ENCODE peak calls at places on chromosomes 16 and 17, in ten cellular contexts. M, G, L, Z, O, J, C, T, P and D are unnamed samples.

GRCh38 chr17:55487727-55488436 is 23.4 kb downstream of the SMIM36 start:
- DNase-seq in C (no peak), P (peak), J (no peak), T (no peak), O (peak), G (no peak), L (no peak), Z (no peak), M (peak), D (no peak)

GRCh38 chr17:71084838-71085237 is 915.5 kb downstream of the KCNJ2 start:
- DNase-seq in L (no peak), G (no peak), T (no peak), J (no peak), O (no peak), C (no peak), M (no peak), Z (no peak), P (no peak), D (no peak)

GRCh38 chr16:88424536-88425230 is 28.4 kb upstream of the ZFPM1 start:
- DNase-seq in G (no peak), T (no peak), C (no peak), O (peak), J (no peak), M (no peak), Z (no peak), L (peak), P (peak), D (no peak)

GRCh38 chr17:29659155-29659554 is 36.4 kb upstream of the CORO6 start:
- DNase-seq in Z (no peak), C (no peak), L (no peak), G (no peak), J (no peak), P (no peak), M (no peak), O (no peak), T (no peak), D (no peak)

GRCh38 chr16:4136229-4136813 is 20.1 kb upstream of the ADCY9 start:
- DNase-seq in T (no peak), C (no peak), M (no peak), J (no peak), L (peak), Z (no peak), G (no peak), P (no peak), O (no peak), D (no peak)

GRCh38 chr17:73091770-73092517 is 544 bp downstream of the SLC39A11 start:
- DNase-seq in P (no peak), G (no peak), M (peak), J (peak), O (peak), C (no peak), T (peak), Z (peak), L (peak), D (no peak)

GRCh38 chr16:75456971-75457370 is 7.5 kb downstream of the TMEM170A start:
- DNase-seq in T (no peak), J (no peak), O (no peak), C (no peak), L (no peak), G (no peak), P (no peak), M (no peak), Z (no peak), D (no peak)

GRCh38 chr17:9242983-9243382 is 221.7 kb downstream of the NTN1 start:
- DNase-seq in M (no peak), J (no peak), Z (no peak), P (no peak), T (no peak), L (no peak), C (no peak), G (no peak), O (no peak), D (no peak)

GRCh38 chr17:9432867-9433495 is 142.6 kb downstream of the STX8 start:
- DNase-seq in J (no peak), L (no peak), M (no peak), Z (no peak), C (no peak), P (peak), G (no peak), T (no peak), O (no peak), D (no peak)

GRCh38 chr16:80294172-80294571 is 246.6 kb upstream of the DYNLRB2 start:
- DNase-seq in O (no peak), T (no peak), P (no peak), L (no peak), J (no peak), Z (no peak), C (no peak), G (no peak), M (no peak), D (no peak)

GRCh38 chr16:53034306-53034705 is 18.4 kb downstream of the CHD9NB start:
- DNase-seq in M (no peak), L (no peak), P (peak), J (no peak), T (no peak), G (no peak), Z (no peak), O (no peak), C (no peak), D (no peak)

GRCh38 chr16:2520784-2521577 is 810 bp downstream of the AMDHD2 start:
- DNase-seq in M (no peak), T (no peak), O (no peak), C (peak), G (no peak), J (no peak), L (no peak), Z (peak), P (peak), D (peak)

GRCh38 chr16:86924537-86924936 is 346.2 kb downstream of the FOXL1 start:
- DNase-seq in P (no peak), G (no peak), T (no peak), M (peak), C (no peak), L (no peak), O (peak), Z (no peak), J (no peak), D (no peak)

GRCh38 chr17:80428796-80429195 is 13.8 kb downstream of the ENDOV start:
- DNase-seq in T (no peak), L (no peak), M (no peak), G (no peak), C (no peak), J (no peak), O (no peak), Z (no peak), P (no peak), D (no peak)

GRCh38 chr16:72995151-72995881 is 52.6 kb downstream of the ZFHX3 start:
- DNase-seq in Z (no peak), P (no peak), M (no peak), G (no peak), T (peak), L (no peak), J (peak), O (no peak), C (no peak), D (no peak)

GRCh38 chr17:33106525-33107162 is 115.0 kb downstream of the SPACA3 start:
- DNase-seq in L (no peak), T (no peak), Z (no peak), M (no peak), J (no peak), P (no peak), O (no peak), C (no peak), G (no peak), D (no peak)

GRCh38 chr16:31876955-31877828 is 3.6 kb downstream of the ZNF267 start:
- DNase-seq in G (no peak), O (peak), P (peak), Z (no peak), M (peak), L (no peak), T (no peak), J (no peak), C (peak), D (no peak)

GRCh38 chr17:7803981-7804380 is 30.0 kb upstream of the KDM6B start:
- DNase-seq in O (peak), M (peak), P (peak), T (no peak), G (no peak), C (no peak), L (peak), J (no peak), Z (no peak), D (no peak)

GRCh38 chr17:49260011-49260921 is 29.7 kb upstream of the PHOSPHO1 start:
- DNase-seq in M (peak), J (peak), L (peak), Z (peak), T (peak), O (peak), C (peak), P (peak), G (peak), D (peak)

GRCh38 chr16:62149646-62150045 is 113.4 kb upstream of the CDH8 start:
- DNase-seq in L (no peak), P (no peak), C (no peak), Z (no peak), M (no peak), T (no peak), G (no peak), J (no peak), O (no peak), D (no peak)

GRCh38 chr16:22933173-22933572 is 119.2 kb downstream of the HS3ST2 start:
- DNase-seq in Z (peak), G (no peak), M (peak), J (no peak), O (no peak), P (no peak), T (peak), C (no peak), L (no peak), D (no peak)

GRCh38 chr17:79843475-79843916 is 4.3 kb upstream of the CBX4 start:
- DNase-seq in Z (no peak), L (no peak), G (no peak), P (no peak), T (no peak), M (no peak), O (no peak), J (no peak), C (no peak), D (peak)

GRCh38 chr16:30032083-30032819 is 1.2 kb upstream of the TLCD3B start:
- DNase-seq in O (peak), T (peak), C (peak), G (peak), M (peak), P (peak), L (no peak), Z (no peak), J (no peak), D (peak)

GRCh38 chr16:80081851-80082250 is 458.9 kb upstream of the DYNLRB2 start:
- DNase-seq in J (no peak), M (no peak), C (no peak), Z (no peak), O (no peak), T (no peak), G (no peak), L (no peak), P (no peak), D (no peak)

GRCh38 chr17:58411408-58411894 is 5.9 kb downstream of the RNF43 start:
- DNase-seq in Z (no peak), C (no peak), M (no peak), L (no peak), O (no peak), T (no peak), G (no peak), P (no peak), J (no peak), D (no peak)

GRCh38 chr16:64098451-64098850 is 1023.4 kb downstream of the CDH11 start:
- DNase-seq in T (no peak), M (no peak), L (no peak), P (no peak), C (no peak), O (no peak), G (no peak), Z (no peak), J (no peak), D (no peak)

GRCh38 chr17:43627657-43628650 is 33.8 kb downstream of the MEOX1 start:
- DNase-seq in T (no peak), P (peak), L (no peak), M (no peak), Z (no peak), O (peak), G (no peak), J (no peak), C (no peak), D (no peak)
- TF ChIP-seq CTCF in T (no peak), P (peak), L (no peak), M (no peak), Z (no peak), O (no peak), G (no peak), J (no peak), C (no peak), D (no peak)

GRCh38 chr17:28193241-28193640 is 125.8 kb upstream of the TMEM97 start:
- DNase-seq in C (no peak), M (peak), P (no peak), Z (peak), J (no peak), O (no peak), L (no peak), T (no peak), G (no peak), D (no peak)
- TF ChIP-seq CTCF in C (no peak), M (no peak), P (no peak), Z (no peak), J (no peak), O (no peak), L (no peak), T (no peak), G (no peak), D (no peak)

GRCh38 chr16:85279402-85279801 is 167.1 kb upstream of the CIBAR2 start:
- DNase-seq in M (no peak), O (no peak), G (no peak), T (no peak), P (no peak), C (no peak), L (no peak), J (no peak), Z (no peak), D (no peak)

GRCh38 chr16:85279874-85280545 is 167.7 kb upstream of the CIBAR2 start:
- DNase-seq in G (no peak), C (no peak), M (peak), L (no peak), O (no peak), P (peak), Z (peak), T (no peak), J (no peak), D (no peak)

GRCh38 chr16:85278851-85279250 is 166.6 kb upstream of the CIBAR2 start:
- DNase-seq in P (no peak), C (no peak), L (no peak), J (no peak), M (peak), T (no peak), O (no peak), Z (no peak), G (no peak), D (no peak)

GRCh38 chr16:85283305-85284050 is 171.2 kb upstream of the CIBAR2 start:
- DNase-seq in C (no peak), T (no peak), O (no peak), L (no peak), M (no peak), P (no peak), Z (no peak), J (no peak), G (no peak), D (no peak)

GRCh38 chr16:85281181-85281580 is 168.9 kb upstream of the CIBAR2 start:
- DNase-seq in Z (no peak), J (no peak), O (no peak), G (no peak), M (no peak), P (no peak), C (no peak), T (no peak), L (no peak), D (no peak)
- TF ChIP-seq CTCF in Z (no peak), J (no peak), O (no peak), G (no peak), M (no peak), P (no peak), C (no peak), T (no peak), L (no peak), D (no peak)

GRCh38 chr16:18846416-18846815 is 45.1 kb upstream of the ARL6IP1 start:
- DNase-seq in G (no peak), L (no peak), M (no peak), O (no peak), P (no peak), J (no peak), Z (no peak), C (no peak), T (no peak), D (no peak)
- TF ChIP-seq CTCF in G (no peak), L (no peak), M (no peak), O (no peak), P (no peak), J (no peak), Z (no peak), C (no peak), T (no peak), D (no peak)

GRCh38 chr17:43679401-43679800 is 17.7 kb upstream of the MEOX1 start:
- DNase-seq in M (no peak), C (no peak), G (no peak), O (no peak), L (no peak), P (no peak), Z (no peak), T (no peak), J (no peak), D (no peak)

GRCh38 chr17:43689814-43690213 is 28.1 kb upstream of the MEOX1 start:
- DNase-seq in Z (no peak), P (no peak), M (no peak), O (no peak), L (no peak), G (no peak), J (no peak), C (no peak), T (no peak), D (no peak)

GRCh38 chr17:43679911-43680310 is 18.2 kb upstream of the MEOX1 start:
- DNase-seq in G (no peak), J (no peak), M (no peak), P (no peak), Z (no peak), L (no peak), T (no peak), O (no peak), C (no peak), D (no peak)

GRCh38 chr17:43683928-43684653 is 22.4 kb upstream of the MEOX1 start:
- DNase-seq in M (no peak), L (no peak), T (no peak), P (no peak), C (no peak), O (no peak), Z (no peak), G (no peak), J (no peak), D (no peak)
- TF ChIP-seq CTCF in M (no peak), L (no peak), T (no peak), P (no peak), C (no peak), O (no peak), Z (no peak), G (no peak), J (no peak), D (no peak)